ENCODE peak calls at places on chromosomes 6 and 20, in four cellular contexts. M is SK-N-SH, H is K562, Z is GM12878. R is an unnamed sample.

GRCh38 chr6:52640170-52640569 is 30.7 kb upstream of the TMEM14A start:
- DNase-seq in Z (no peak), H (no peak), M (no peak), R (no peak)

GRCh38 chr6:37433657-37434271 is 743 bp downstream of the CMTR1 start:
- DNase-seq in M (no peak), Z (peak), H (peak), R (no peak)

GRCh38 chr6:10555625-10556309 is 34.6 kb downstream of the GCNT2 start:
- DNase-seq in Z (no peak), M (peak), H (no peak), R (peak)

GRCh38 chr6:12288844-12289654 is 1.1 kb upstream of the EDN1 start:
- DNase-seq in H (peak), Z (peak), M (peak), R (peak)

GRCh38 chr6:85675030-85675819 is 32.5 kb upstream of the SYNCRIP start:
- DNase-seq in M (no peak), H (no peak), Z (no peak), R (no peak)

GRCh38 chr20:62069741-62070216 is 4.1 kb upstream of the TAF4 start:
- DNase-seq in H (no peak), Z (no peak), M (no peak), R (no peak)

GRCh38 chr6:43509142-43509983 is 783 bp downstream of the LRRC73 start:
- DNase-seq in M (peak), H (no peak), Z (no peak), R (peak)

GRCh38 chr6:9766240-9766915 is 648.5 kb downstream of the TFAP2A start:
- DNase-seq in H (no peak), M (no peak), Z (peak), R (no peak)

GRCh38 chr6:90027004-90027403 is 132.7 kb downstream of the GJA10 start:
- DNase-seq in H (no peak), Z (no peak), M (no peak), R (no peak)

GRCh38 chr6:1424306-1424927 is 35.0 kb downstream of the FOXF2 start:
- DNase-seq in Z (no peak), H (peak), M (peak), R (peak)

GRCh38 chr20:11267131-11267761 is 593.4 kb upstream of the JAG1 start:
- DNase-seq in H (peak), Z (peak), M (peak), R (no peak)

GRCh38 chr6:46102123-46102522 is 27.7 kb upstream of the ENPP4 start:
- DNase-seq in M (no peak), Z (no peak), H (no peak), R (no peak)

GRCh38 chr6:46097381-46097780 is 32.4 kb upstream of the ENPP4 start:
- DNase-seq in H (no peak), M (no peak), Z (no peak), R (no peak)

GRCh38 chr6:46095251-46095650 is 34.5 kb upstream of the ENPP4 start:
- DNase-seq in H (no peak), M (no peak), Z (no peak), R (no peak)

GRCh38 chr6:46099952-46100351 is 29.8 kb upstream of the ENPP4 start:
- DNase-seq in M (no peak), H (no peak), Z (no peak), R (no peak)

DNA sequence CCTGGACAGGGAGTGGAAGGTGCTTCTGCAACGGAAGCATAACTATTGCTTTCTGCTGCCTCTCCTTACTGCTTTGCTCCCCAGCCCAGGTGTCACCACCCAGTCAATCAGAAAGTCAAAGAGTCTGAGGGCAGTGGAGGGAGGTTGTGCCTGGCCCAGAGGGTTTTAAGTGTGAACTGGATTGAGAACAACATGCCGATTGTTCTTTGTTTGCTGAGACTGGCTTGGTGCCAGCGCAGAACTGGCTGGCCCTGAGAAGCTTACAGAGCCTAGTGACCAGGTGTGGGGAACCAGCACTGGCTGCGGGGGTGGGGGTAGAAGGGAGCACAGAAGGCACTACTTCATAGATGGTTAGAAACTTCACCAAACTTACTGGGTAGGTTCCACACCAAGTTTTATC is 31.1 kb upstream of the ENPP4 start:
- DNase-seq in H (no peak), M (no peak), Z (no peak), R (no peak)
- TF ChIP-seq USF1 in H (no peak), M (no peak), Z (no peak), R (no peak)

DNA sequence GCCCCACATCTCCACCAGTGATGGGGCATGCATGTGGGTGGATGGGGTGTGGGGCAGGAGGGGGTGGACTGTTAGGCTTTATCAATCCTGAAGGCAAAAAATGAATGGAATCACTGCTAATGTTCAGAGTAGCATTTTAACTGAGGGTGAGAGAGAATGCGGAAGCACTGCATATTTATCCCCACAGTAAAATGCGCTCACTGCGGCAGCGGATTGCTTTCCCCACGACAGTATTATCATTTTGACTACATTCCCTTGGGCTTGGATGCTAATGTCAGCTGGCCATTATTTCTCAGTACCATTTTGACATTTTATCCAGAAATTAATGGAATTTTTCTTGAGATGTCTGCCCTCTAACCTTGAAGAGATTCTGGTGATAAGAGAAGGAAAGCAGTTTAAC is 13.4 kb downstream of the ALDH8A1 start:
- DNase-seq in Z (no peak), M (no peak), H (no peak), R (no peak)
- TF ChIP-seq USF1 in Z (no peak), M (no peak), H (no peak), R (no peak)

GRCh38 chr20:45307076-45307645 is 521 bp downstream of the RBPJL start:
- DNase-seq in H (no peak), M (no peak), Z (no peak), R (peak)
- TF ChIP-seq USF1 in H (no peak), M (no peak), Z (no peak), R (no peak)

DNA sequence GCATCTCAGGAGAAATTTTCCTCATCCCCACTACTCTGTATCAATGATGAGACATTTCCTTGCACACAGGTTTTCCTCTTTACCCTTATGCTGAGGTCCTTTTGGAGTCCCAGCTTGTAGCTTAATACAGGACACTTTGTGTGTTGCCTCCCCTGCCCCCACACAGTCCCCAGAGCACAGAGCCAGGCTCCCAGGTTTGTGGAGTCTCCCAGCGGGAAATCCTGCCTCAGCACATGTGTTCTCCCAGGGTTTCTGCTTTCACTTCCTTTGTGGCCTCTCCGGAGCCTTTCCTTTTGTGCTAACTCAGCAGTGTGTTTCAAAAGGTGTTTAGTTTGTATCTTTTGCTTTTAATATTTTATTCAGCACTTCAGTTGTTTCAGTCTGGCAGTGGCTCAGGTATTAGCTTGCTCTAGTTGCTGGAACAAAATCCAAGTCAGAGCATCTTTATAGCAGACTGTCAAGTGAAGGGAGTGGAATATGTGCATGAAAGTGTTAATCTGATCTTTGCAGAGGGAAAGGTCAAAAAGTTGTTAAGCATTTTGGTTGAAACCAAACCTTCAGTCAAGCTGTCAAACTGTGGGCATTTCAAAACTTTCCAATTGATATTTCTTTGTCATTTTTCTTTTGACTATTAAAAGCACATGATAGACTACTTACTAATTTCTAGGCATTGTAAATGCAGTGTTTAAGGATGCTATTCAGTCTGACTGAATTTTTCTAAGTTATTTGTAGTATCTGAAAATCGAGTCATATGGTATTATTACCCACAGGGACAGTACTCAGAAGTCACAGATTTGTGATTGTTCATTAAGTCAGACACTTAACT is 8.6 kb downstream of the SNX9 start:
- DNase-seq in H (no peak), M (no peak), Z (no peak), R (peak)
- TF ChIP-seq USF1 in H (no peak), M (no peak), Z (no peak), R (no peak)

GRCh38 chr6:148175511-148176188 is 167.0 kb upstream of the SASH1 start:
- DNase-seq in M (no peak), Z (no peak), H (no peak), R (no peak)
- TF ChIP-seq USF1 in M (no peak), Z (no peak), H (no peak), R (no peak)

GRCh38 chr20:54649511-54649962 is 174.1 kb downstream of the DOK5 start:
- DNase-seq in H (peak), M (peak), Z (no peak), R (peak)
- TF ChIP-seq USF1 in H (no peak), M (no peak), Z (no peak), R (no peak)

DNA sequence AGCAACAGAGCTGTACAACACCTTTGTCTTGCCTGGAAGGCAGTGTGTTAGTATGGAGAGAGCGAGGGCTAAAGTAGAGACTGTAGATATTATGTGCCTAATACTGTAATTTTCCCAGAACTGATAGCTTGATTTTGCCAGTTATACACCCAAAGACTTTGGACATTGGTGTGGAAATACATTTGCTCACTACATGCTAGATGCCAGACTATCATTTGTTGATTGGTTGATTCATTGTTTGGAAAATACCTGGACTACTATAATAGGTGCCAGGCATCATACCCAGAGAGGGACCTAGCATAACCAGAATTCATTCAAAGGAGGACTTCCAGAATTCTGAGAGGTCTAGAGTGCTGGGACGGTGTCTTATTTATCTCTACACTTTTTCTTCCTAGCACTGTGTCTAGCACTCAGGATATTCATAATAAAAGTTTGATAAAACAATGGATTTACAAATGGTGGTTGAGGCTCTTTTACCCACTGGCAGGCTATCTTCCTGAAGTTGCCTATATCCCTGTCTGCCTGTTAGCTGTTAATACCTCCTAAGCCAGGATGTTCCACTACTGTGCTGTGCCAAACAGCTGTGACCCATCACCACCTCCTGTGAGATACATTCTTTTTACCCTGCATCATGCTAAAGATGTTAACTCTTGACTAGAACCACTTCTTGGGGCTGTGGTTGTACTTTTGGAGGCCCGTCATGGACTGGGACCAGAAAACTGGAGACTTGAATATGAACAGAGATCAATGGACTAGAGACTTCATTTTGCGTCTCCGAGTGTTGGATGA is 72.2 kb upstream of the FUCA2 start:
- DNase-seq in H (no peak), M (no peak), Z (no peak), R (no peak)
- TF ChIP-seq USF1 in H (no peak), M (no peak), Z (no peak), R (no peak)

GRCh38 chr6:134517145-134517658 is 199.3 kb upstream of the SGK1 start:
- DNase-seq in M (peak), H (no peak), Z (no peak), R (peak)
- TF ChIP-seq USF1 in M (no peak), H (no peak), Z (no peak), R (no peak)

GRCh38 chr20:3646067-3646440 is 17.1 kb downstream of the GFRA4 start:
- DNase-seq in M (no peak), Z (no peak), H (no peak), R (no peak)

GRCh38 chr20:3645309-3646066 is 17.7 kb downstream of the GFRA4 start:
- DNase-seq in M (no peak), H (no peak), Z (no peak), R (no peak)

GRCh38 chr20:3635346-3635745 is 27.9 kb downstream of the GFRA4 start:
- DNase-seq in M (no peak), Z (no peak), H (no peak), R (no peak)

DNA sequence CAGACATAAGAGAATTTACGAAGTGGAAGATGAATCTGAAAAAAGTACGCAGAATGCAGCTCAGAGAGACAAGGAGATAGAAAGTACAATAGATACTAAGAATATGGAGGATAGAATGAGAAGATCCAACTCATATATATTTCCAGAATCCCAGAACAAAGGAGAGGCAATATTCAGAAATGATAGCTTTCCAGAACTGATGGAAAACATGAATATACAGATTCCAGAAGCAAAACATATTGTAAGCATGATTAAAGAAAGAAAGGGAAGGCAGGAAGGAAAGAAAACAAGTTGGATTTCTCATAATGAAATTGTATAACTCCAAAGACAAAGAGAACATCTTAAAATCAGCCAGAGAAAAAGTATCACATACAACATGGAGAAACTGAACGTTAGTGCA is 22.9 kb downstream of the GFRA4 start:
- DNase-seq in Z (no peak), M (no peak), H (no peak), R (no peak)
- TF ChIP-seq USF1 in Z (no peak), M (no peak), H (no peak), R (no peak)

GRCh38 chr6:45422541-45423110 is 44.9 kb upstream of the SUPT3H start:
- DNase-seq in Z (no peak), M (peak), H (peak), R (peak)

GRCh38 chr6:45419574-45420082 is 41.9 kb upstream of the SUPT3H start:
- DNase-seq in M (peak), Z (no peak), H (peak), R (peak)

GRCh38 chr6:45420083-45420908 is 42.6 kb upstream of the SUPT3H start:
- DNase-seq in M (peak), H (no peak), Z (no peak), R (peak)

GRCh38 chr6:45421700-45422540 is 44.2 kb upstream of the SUPT3H start:
- DNase-seq in H (peak), M (peak), Z (no peak), R (peak)

DNA sequence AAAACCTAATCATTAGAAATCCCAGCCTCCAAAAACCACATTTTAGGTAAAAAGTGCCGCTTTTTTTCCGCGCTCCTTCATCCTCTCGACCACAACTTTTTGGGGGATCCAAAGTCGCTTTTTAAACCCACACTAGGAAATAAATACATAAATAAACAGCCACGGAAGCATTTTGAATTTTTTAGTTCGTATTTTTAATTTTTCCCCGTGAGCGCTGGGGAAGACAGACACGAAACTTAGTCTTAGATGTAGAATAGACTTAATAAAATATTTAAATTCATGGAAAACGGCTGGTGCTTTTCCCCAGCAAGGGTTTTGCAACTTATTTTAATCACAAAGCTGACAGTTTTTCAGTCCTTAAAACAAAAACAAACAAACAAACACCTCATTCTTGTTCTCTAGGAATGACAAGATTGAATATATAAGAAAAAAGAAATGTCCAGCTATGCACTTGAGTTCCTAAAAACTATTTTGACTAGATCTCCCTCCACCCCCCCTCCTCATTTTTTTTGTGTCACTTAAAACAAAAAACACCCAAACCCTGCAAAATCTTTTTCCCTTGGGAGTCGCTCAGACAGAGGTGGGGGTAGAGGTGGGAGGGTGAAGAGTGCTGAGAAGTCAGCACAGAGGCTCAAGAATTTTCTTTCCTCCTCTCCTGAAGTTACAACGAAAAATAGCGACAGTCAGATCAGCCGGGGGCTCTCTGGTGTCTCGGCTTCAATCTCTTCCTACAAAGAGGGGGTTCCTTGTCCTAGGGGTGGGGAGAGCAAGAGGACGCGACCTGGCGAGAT is 43.4 kb upstream of the SUPT3H start:
- DNase-seq in M (no peak), Z (no peak), H (peak), R (no peak)
- TF ChIP-seq USF1 in M (no peak), Z (no peak), H (no peak), R (no peak)

R was measured in WTC11.